ENCODE peak calls at places on chromosome 5, in four cellular contexts. L is HepG2, K is GM12878, U is K562. J is an unnamed sample.

GRCh38 chr5:168795943-168796342 is 216.8 kb upstream of the PANK3 start:
- DNase-seq in U (no peak), K (no peak), L (no peak), J (no peak)

GRCh38 chr5:110536120-110537115 is 190.1 kb downstream of the TMEM232 start:
- DNase-seq in K (no peak), L (no peak), U (no peak), J (no peak)

GRCh38 chr5:132489051-132489770 is 1.4 kb downstream of the IRF1 start:
- DNase-seq in U (no peak), L (no peak), K (no peak), J (no peak)

GRCh38 chr5:178380541-178381074 is 148.0 kb upstream of the PHYKPL start:
- DNase-seq in K (no peak), L (no peak), U (no peak), J (no peak)

GRCh38 chr5:147381555-147381954 is 128.3 kb downstream of the DPYSL3 start:
- DNase-seq in L (no peak), K (no peak), U (no peak), J (no peak)

GRCh38 chr5:95471447-95471846 is 80.3 kb downstream of the FAM81B start:
- DNase-seq in U (no peak), K (no peak), L (no peak), J (no peak)

GRCh38 chr5:73321757-73322452 is 126.7 kb downstream of the FOXD1 start:
- DNase-seq in L (no peak), K (no peak), U (no peak), J (no peak)

GRCh38 chr5:37955748-37956147 is 115.9 kb upstream of the GDNF start:
- DNase-seq in U (no peak), L (no peak), K (no peak), J (no peak)

GRCh38 chr5:158485604-158486081 is 614.1 kb downstream of the EBF1 start:
- DNase-seq in U (no peak), L (no peak), K (no peak), J (no peak)

DNA sequence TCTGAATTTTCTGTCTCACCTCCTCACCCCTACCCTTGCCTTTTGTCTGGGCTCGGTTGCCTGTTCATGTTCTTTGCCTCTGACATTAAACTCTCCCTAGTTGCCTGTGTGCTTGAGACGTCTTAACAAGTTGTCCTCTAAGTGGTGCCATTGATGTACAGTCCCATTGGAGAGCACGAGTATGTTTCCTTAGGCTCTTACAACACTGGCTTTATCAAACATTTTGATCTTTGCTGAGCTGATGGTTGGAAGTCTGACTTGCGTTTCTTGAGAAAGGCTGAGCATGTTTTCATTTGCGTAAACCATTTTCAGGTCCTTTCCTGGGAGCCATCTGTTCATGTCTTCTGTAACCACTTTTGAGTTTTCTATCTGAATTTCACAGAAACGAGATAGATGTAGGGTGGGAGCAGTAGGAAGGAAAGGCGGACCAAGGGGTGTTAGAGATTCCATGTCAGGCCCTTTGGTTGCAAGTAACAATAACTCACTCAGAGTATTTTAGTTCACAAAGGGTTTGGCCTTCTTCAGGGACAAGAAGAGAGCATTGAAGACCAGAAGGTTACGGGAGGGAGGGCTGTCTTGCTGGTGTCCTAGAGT is 35.4 kb downstream of the OTULIN start:
- DNase-seq in L (no peak), U (peak; percentile 57), K (no peak), J (no peak)
- TF ChIP-seq SP1 in L (no peak), U (no peak), K (no peak), J (no peak)

GRCh38 chr5:61044545-61044944 is 99.5 kb downstream of the NDUFAF2 start:
- DNase-seq in L (no peak), U (no peak), K (no peak), J (no peak)
- TF ChIP-seq FOXM1 in L (no peak), U (no peak), K (no peak), J (no peak)

GRCh38 chr5:61450170-61450815 is 118.2 kb downstream of the ZSWIM6 start:
- DNase-seq in K (no peak), L (no peak), U (no peak), J (no peak)
- TF ChIP-seq SP1 in K (no peak), L (no peak), U (no peak), J (no peak)

GRCh38 chr5:138946241-138946623 is 71.1 kb upstream of the LRRTM2 start:
- DNase-seq in L (no peak), U (no peak), K (no peak), J (no peak)
- TF ChIP-seq FOXM1 in L (no peak), U (no peak), K (no peak), J (no peak)

GRCh38 chr5:8508196-8508595 is 639.2 kb downstream of the MTRR start:
- DNase-seq in K (no peak), L (no peak), U (no peak), J (no peak)
- TF ChIP-seq SP1 in K (no peak), L (no peak), U (no peak), J (no peak)

GRCh38 chr5:3077684-3078083 is 326.2 kb upstream of the IRX2 start:
- DNase-seq in K (no peak), L (no peak), U (no peak), J (no peak)

GRCh38 chr5:3075309-3075708 is 323.8 kb upstream of the IRX2 start:
- DNase-seq in U (peak; percentile 6), K (no peak), L (no peak), J (no peak)

GRCh38 chr5:3080366-3080765 is 328.9 kb upstream of the IRX2 start:
- DNase-seq in U (no peak), K (no peak), L (no peak), J (no peak)
- TF ChIP-seq FOXM1 in U (no peak), K (no peak), L (no peak), J (no peak)